ENCODE peak calls at places on chromosomes 11 and 22, in nine cellular contexts. One of them, this sample, is unnamed. For H3K36me3, the result is how much of the 10 kb centered on the place peaks cover.

GRCh38 chr11:101470414-101470813 is 113.4 kb downstream of the TRPC6 start:
- DNase-seq in kidney: no peak
- DNase-seq in endodermal cell: no peak
- DNase-seq in CD8-positive, alpha-beta memory T cell: no peak
- DNase-seq in OCI-LY7: no peak
- DNase-seq in heart left ventricle: no peak
- DNase-seq in HCT116: no peak
- DNase-seq in pancreas: no peak
- DNase-seq in mammary epithelial cell: peak
- DNase-seq in this sample: peak

GRCh38 chr11:46370253-46370652 is 11.2 kb upstream of the MDK start:
- DNase-seq in kidney: no peak
- DNase-seq in endodermal cell: no peak
- DNase-seq in CD8-positive, alpha-beta memory T cell: no peak
- DNase-seq in OCI-LY7: no peak
- DNase-seq in heart left ventricle: no peak
- DNase-seq in HCT116: no peak
- DNase-seq in pancreas: no peak
- DNase-seq in mammary epithelial cell: no peak
- DNase-seq in this sample: no peak

GRCh38 chr11:120131941-120132644 is 5.8 kb downstream of the TRIM29 start:
- DNase-seq in kidney: peak
- DNase-seq in endodermal cell: peak
- DNase-seq in CD8-positive, alpha-beta memory T cell: no peak
- DNase-seq in OCI-LY7: no peak
- DNase-seq in heart left ventricle: peak
- DNase-seq in HCT116: no peak
- DNase-seq in pancreas: peak
- DNase-seq in mammary epithelial cell: peak
- DNase-seq in this sample: no peak

GRCh38 chr11:92424281-92424680 is 199.7 kb downstream of the FAT3 start:
- DNase-seq in kidney: no peak
- DNase-seq in endodermal cell: no peak
- DNase-seq in CD8-positive, alpha-beta memory T cell: no peak
- DNase-seq in OCI-LY7: no peak
- DNase-seq in heart left ventricle: no peak
- DNase-seq in HCT116: no peak
- DNase-seq in pancreas: no peak
- DNase-seq in mammary epithelial cell: no peak
- DNase-seq in this sample: peak

GRCh38 chr11:111069076-111069475 is 176.4 kb upstream of the POU2AF2 start:
- DNase-seq in kidney: no peak
- DNase-seq in endodermal cell: peak
- DNase-seq in CD8-positive, alpha-beta memory T cell: no peak
- DNase-seq in OCI-LY7: no peak
- DNase-seq in heart left ventricle: no peak
- DNase-seq in HCT116: peak
- DNase-seq in pancreas: no peak
- DNase-seq in mammary epithelial cell: peak
- DNase-seq in this sample: peak

GRCh38 chr11:89667001-89667400 is 43.1 kb upstream of the TRIM77 start:
- DNase-seq in kidney: no peak
- DNase-seq in endodermal cell: no peak
- DNase-seq in CD8-positive, alpha-beta memory T cell: no peak
- DNase-seq in OCI-LY7: no peak
- DNase-seq in heart left ventricle: no peak
- DNase-seq in HCT116: no peak
- DNase-seq in pancreas: no peak
- DNase-seq in mammary epithelial cell: no peak
- DNase-seq in this sample: no peak

GRCh38 chr11:86991341-86991740 is 36.1 kb upstream of the FZD4 start:
- DNase-seq in kidney: no peak
- DNase-seq in endodermal cell: no peak
- DNase-seq in CD8-positive, alpha-beta memory T cell: no peak
- DNase-seq in OCI-LY7: no peak
- DNase-seq in heart left ventricle: no peak
- DNase-seq in HCT116: no peak
- DNase-seq in pancreas: no peak
- DNase-seq in mammary epithelial cell: peak
- DNase-seq in this sample: no peak

GRCh38 chr22:45475063-45475747 is 27.5 kb upstream of the FBLN1 start:
- DNase-seq in kidney: no peak
- DNase-seq in endodermal cell: no peak
- DNase-seq in CD8-positive, alpha-beta memory T cell: no peak
- DNase-seq in OCI-LY7: no peak
- DNase-seq in heart left ventricle: no peak
- DNase-seq in HCT116: no peak
- DNase-seq in pancreas: no peak
- DNase-seq in mammary epithelial cell: no peak
- DNase-seq in this sample: no peak

GRCh38 chr11:58006940-58007339 is 16.7 kb upstream of the OR9Q1 start:
- DNase-seq in kidney: no peak
- DNase-seq in endodermal cell: no peak
- DNase-seq in CD8-positive, alpha-beta memory T cell: no peak
- DNase-seq in OCI-LY7: no peak
- DNase-seq in heart left ventricle: no peak
- DNase-seq in HCT116: no peak
- DNase-seq in pancreas: no peak
- DNase-seq in mammary epithelial cell: peak
- DNase-seq in this sample: peak

GRCh38 chr11:93608280-93608862 is 53.1 kb upstream of the CEP295 start:
- DNase-seq in kidney: no peak
- DNase-seq in endodermal cell: no peak
- DNase-seq in CD8-positive, alpha-beta memory T cell: no peak
- DNase-seq in OCI-LY7: no peak
- DNase-seq in heart left ventricle: no peak
- DNase-seq in HCT116: no peak
- DNase-seq in pancreas: no peak
- DNase-seq in mammary epithelial cell: peak
- DNase-seq in this sample: no peak

GRCh38 chr22:41530612-41531421 is 13.5 kb downstream of the POLR3H start:
- DNase-seq in kidney: no peak
- DNase-seq in endodermal cell: no peak
- DNase-seq in CD8-positive, alpha-beta memory T cell: no peak
- DNase-seq in OCI-LY7: no peak
- DNase-seq in heart left ventricle: no peak
- DNase-seq in HCT116: no peak
- DNase-seq in pancreas: no peak
- DNase-seq in mammary epithelial cell: no peak
- DNase-seq in this sample: no peak
- H3K36me3 ChIP-seq in kidney: under half
- H3K36me3 ChIP-seq in endodermal cell: half or more
- H3K36me3 ChIP-seq in CD8-positive, alpha-beta memory T cell: under half
- H3K36me3 ChIP-seq in OCI-LY7: half or more
- H3K36me3 ChIP-seq in heart left ventricle: half or more
- H3K36me3 ChIP-seq in HCT116: half or more
- H3K36me3 ChIP-seq in pancreas: under half
- H3K36me3 ChIP-seq in mammary epithelial cell: under half
- H3K36me3 ChIP-seq in this sample: under half

GRCh38 chr11:70333206-70333605 is 62.7 kb downstream of the PPFIA1 start:
- DNase-seq in kidney: no peak
- DNase-seq in endodermal cell: no peak
- DNase-seq in CD8-positive, alpha-beta memory T cell: no peak
- DNase-seq in OCI-LY7: no peak
- DNase-seq in heart left ventricle: no peak
- DNase-seq in HCT116: no peak
- DNase-seq in pancreas: no peak
- DNase-seq in mammary epithelial cell: no peak
- DNase-seq in this sample: no peak
- H3K36me3 ChIP-seq in kidney: half or more
- H3K36me3 ChIP-seq in endodermal cell: half or more
- H3K36me3 ChIP-seq in CD8-positive, alpha-beta memory T cell: half or more
- H3K36me3 ChIP-seq in OCI-LY7: half or more
- H3K36me3 ChIP-seq in heart left ventricle: half or more
- H3K36me3 ChIP-seq in HCT116: half or more
- H3K36me3 ChIP-seq in pancreas: under half
- H3K36me3 ChIP-seq in mammary epithelial cell: under half
- H3K36me3 ChIP-seq in this sample: half or more

GRCh38 chr11:62572431-62572830 is 1.3 kb downstream of the EEF1G start:
- DNase-seq in kidney: peak
- DNase-seq in endodermal cell: no peak
- DNase-seq in CD8-positive, alpha-beta memory T cell: no peak
- DNase-seq in OCI-LY7: no peak
- DNase-seq in heart left ventricle: no peak
- DNase-seq in HCT116: no peak
- DNase-seq in pancreas: no peak
- DNase-seq in mammary epithelial cell: no peak
- DNase-seq in this sample: no peak

GRCh38 chr11:62566247-62566646 is 7.4 kb downstream of the EEF1G start:
- DNase-seq in kidney: no peak
- DNase-seq in endodermal cell: no peak
- DNase-seq in CD8-positive, alpha-beta memory T cell: no peak
- DNase-seq in OCI-LY7: no peak
- DNase-seq in heart left ventricle: no peak
- DNase-seq in HCT116: no peak
- DNase-seq in pancreas: no peak
- DNase-seq in mammary epithelial cell: no peak
- DNase-seq in this sample: no peak

GRCh38 chr11:62573006-62573591 is 592 bp downstream of the EEF1G start:
- DNase-seq in kidney: peak
- DNase-seq in endodermal cell: no peak
- DNase-seq in CD8-positive, alpha-beta memory T cell: no peak
- DNase-seq in OCI-LY7: peak
- DNase-seq in heart left ventricle: no peak
- DNase-seq in HCT116: no peak
- DNase-seq in pancreas: peak
- DNase-seq in mammary epithelial cell: no peak
- DNase-seq in this sample: peak

GRCh38 chr11:62567018-62567633 is 6.6 kb downstream of the EEF1G start:
- DNase-seq in kidney: peak
- DNase-seq in endodermal cell: no peak
- DNase-seq in CD8-positive, alpha-beta memory T cell: no peak
- DNase-seq in OCI-LY7: no peak
- DNase-seq in heart left ventricle: no peak
- DNase-seq in HCT116: no peak
- DNase-seq in pancreas: no peak
- DNase-seq in mammary epithelial cell: no peak
- DNase-seq in this sample: no peak

DNA sequence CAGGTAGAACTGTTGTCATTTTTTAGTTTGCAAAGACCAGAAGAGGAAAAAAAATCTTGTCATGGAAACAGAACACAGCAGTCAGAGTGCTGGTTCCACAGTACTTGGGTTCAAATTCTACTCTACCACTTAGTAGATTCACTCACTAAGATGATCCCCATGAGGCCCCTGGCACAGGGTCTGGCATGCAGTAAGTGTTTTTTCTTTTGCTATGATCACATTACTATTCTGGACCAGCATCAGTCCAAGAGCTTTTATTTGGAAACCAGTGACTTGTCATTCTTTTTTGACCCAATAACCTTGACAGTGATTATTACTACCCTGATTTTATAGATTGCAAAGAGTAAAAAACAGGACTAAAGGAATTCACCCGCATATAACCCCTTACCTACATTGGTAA is 4.1 kb downstream of the EEF1G start:
- DNase-seq in kidney: no peak
- DNase-seq in endodermal cell: no peak
- DNase-seq in CD8-positive, alpha-beta memory T cell: no peak
- DNase-seq in OCI-LY7: no peak
- DNase-seq in heart left ventricle: no peak
- DNase-seq in HCT116: no peak
- DNase-seq in pancreas: no peak
- DNase-seq in mammary epithelial cell: no peak
- DNase-seq in this sample: no peak
- H3K36me3 ChIP-seq in kidney: under half
- H3K36me3 ChIP-seq in endodermal cell: half or more
- H3K36me3 ChIP-seq in CD8-positive, alpha-beta memory T cell: under half
- H3K36me3 ChIP-seq in OCI-LY7: half or more
- H3K36me3 ChIP-seq in heart left ventricle: half or more
- H3K36me3 ChIP-seq in HCT116: half or more
- H3K36me3 ChIP-seq in pancreas: under half
- H3K36me3 ChIP-seq in mammary epithelial cell: half or more
- H3K36me3 ChIP-seq in this sample: half or more

DNA sequence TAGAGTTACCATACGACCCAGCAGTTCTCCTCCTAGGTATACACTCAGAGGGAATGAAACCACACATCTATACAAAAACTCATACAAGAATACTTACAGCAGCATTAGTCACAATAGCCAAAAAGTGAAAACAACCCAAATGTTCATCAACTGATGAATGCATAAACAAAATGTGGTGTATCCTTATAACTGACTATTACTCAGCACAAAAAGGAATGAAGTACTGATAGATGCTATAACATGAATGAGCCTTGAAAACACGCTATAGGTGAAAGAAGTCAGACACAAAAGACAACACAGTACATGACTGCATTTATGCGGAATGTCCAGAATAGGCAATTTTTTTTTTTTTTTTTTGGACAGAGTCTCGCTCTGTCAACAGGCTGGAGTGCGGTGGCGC is 23.1 kb downstream of the NCAPD3 start:
- DNase-seq in kidney: no peak
- DNase-seq in endodermal cell: no peak
- DNase-seq in CD8-positive, alpha-beta memory T cell: no peak
- DNase-seq in OCI-LY7: no peak
- DNase-seq in heart left ventricle: no peak
- DNase-seq in HCT116: no peak
- DNase-seq in pancreas: no peak
- DNase-seq in mammary epithelial cell: no peak
- DNase-seq in this sample: no peak
- H3K36me3 ChIP-seq in kidney: under half
- H3K36me3 ChIP-seq in endodermal cell: half or more
- H3K36me3 ChIP-seq in CD8-positive, alpha-beta memory T cell: under half
- H3K36me3 ChIP-seq in OCI-LY7: half or more
- H3K36me3 ChIP-seq in heart left ventricle: half or more
- H3K36me3 ChIP-seq in HCT116: half or more
- H3K36me3 ChIP-seq in pancreas: under half
- H3K36me3 ChIP-seq in mammary epithelial cell: under half
- H3K36me3 ChIP-seq in this sample: under half

GRCh38 chr22:29683536-29683935 is 36.3 kb upstream of the CABP7 start:
- DNase-seq in kidney: no peak
- DNase-seq in endodermal cell: no peak
- DNase-seq in CD8-positive, alpha-beta memory T cell: no peak
- DNase-seq in OCI-LY7: no peak
- DNase-seq in heart left ventricle: no peak
- DNase-seq in HCT116: no peak
- DNase-seq in pancreas: no peak
- DNase-seq in mammary epithelial cell: no peak
- DNase-seq in this sample: no peak
- H3K36me3 ChIP-seq in kidney: under half
- H3K36me3 ChIP-seq in endodermal cell: half or more
- H3K36me3 ChIP-seq in CD8-positive, alpha-beta memory T cell: under half
- H3K36me3 ChIP-seq in OCI-LY7: under half
- H3K36me3 ChIP-seq in heart left ventricle: half or more
- H3K36me3 ChIP-seq in HCT116: under half
- H3K36me3 ChIP-seq in pancreas: under half
- H3K36me3 ChIP-seq in mammary epithelial cell: under half
- H3K36me3 ChIP-seq in this sample: under half

GRCh38 chr22:38732251-38732815 is 23.5 kb downstream of the SUN2 start:
- DNase-seq in kidney: peak
- DNase-seq in endodermal cell: no peak
- DNase-seq in CD8-positive, alpha-beta memory T cell: no peak
- DNase-seq in OCI-LY7: no peak
- DNase-seq in heart left ventricle: no peak
- DNase-seq in HCT116: no peak
- DNase-seq in pancreas: no peak
- DNase-seq in mammary epithelial cell: no peak
- DNase-seq in this sample: no peak
- H3K36me3 ChIP-seq in kidney: under half
- H3K36me3 ChIP-seq in endodermal cell: half or more
- H3K36me3 ChIP-seq in CD8-positive, alpha-beta memory T cell: half or more
- H3K36me3 ChIP-seq in OCI-LY7: half or more
- H3K36me3 ChIP-seq in heart left ventricle: half or more
- H3K36me3 ChIP-seq in HCT116: under half
- H3K36me3 ChIP-seq in pancreas: under half
- H3K36me3 ChIP-seq in mammary epithelial cell: under half
- H3K36me3 ChIP-seq in this sample: under half

This sample was measured in GM23248.